ENCODE peak calls at places on chromosomes 5 and 9, in five cellular contexts. One of them, this sample, is unnamed.

GRCh38 chr5:2748841-2749513 is 2.5 kb downstream of the IRX2 start:
- DNase-seq in GM12878: no peak
- DNase-seq in K562: no peak
- DNase-seq in HepG2: no peak
- DNase-seq in H1: no peak
- DNase-seq in this sample: peak; percentile 44

GRCh38 chr9:134304306-134304705 is 21.9 kb upstream of the RXRA start:
- DNase-seq in GM12878: no peak
- DNase-seq in K562: no peak
- DNase-seq in HepG2: no peak
- DNase-seq in H1: no peak
- DNase-seq in this sample: no peak

GRCh38 chr5:12848709-12849108 is 944.5 kb upstream of the CTNND2 start:
- DNase-seq in GM12878: no peak
- DNase-seq in K562: no peak
- DNase-seq in HepG2: no peak
- DNase-seq in H1: no peak
- DNase-seq in this sample: no peak

GRCh38 chr5:138913773-138914172 is 38.6 kb upstream of the LRRTM2 start:
- DNase-seq in GM12878: no peak
- DNase-seq in K562: no peak
- DNase-seq in HepG2: no peak
- DNase-seq in H1: no peak
- DNase-seq in this sample: no peak

GRCh38 chr9:123614503-123615258 is 258.7 kb downstream of the CRB2 start:
- DNase-seq in GM12878: no peak
- DNase-seq in K562: no peak
- DNase-seq in HepG2: no peak
- DNase-seq in H1: peak; percentile 29
- DNase-seq in this sample: no peak

GRCh38 chr9:93674580-93675335 is 98.4 kb downstream of the PHF2 start:
- DNase-seq in GM12878: no peak
- DNase-seq in K562: no peak
- DNase-seq in HepG2: no peak
- DNase-seq in H1: peak; percentile 37
- DNase-seq in this sample: no peak

GRCh38 chr9:69376651-69377050 is 51.6 kb downstream of the ENTREP1 start:
- DNase-seq in GM12878: no peak
- DNase-seq in K562: no peak
- DNase-seq in HepG2: no peak
- DNase-seq in H1: no peak
- DNase-seq in this sample: no peak

GRCh38 chr5:139662617-139663016 is 14.5 kb downstream of the CXXC5 start:
- DNase-seq in GM12878: no peak
- DNase-seq in K562: no peak
- DNase-seq in HepG2: no peak
- DNase-seq in H1: no peak
- DNase-seq in this sample: no peak

GRCh38 chr9:2962471-2963172 is 118.7 kb upstream of the PUM3 start:
- DNase-seq in GM12878: no peak
- DNase-seq in K562: no peak
- DNase-seq in HepG2: no peak
- DNase-seq in H1: no peak
- DNase-seq in this sample: no peak

GRCh38 chr9:35660966-35661413 is 2.9 kb downstream of the CCDC107 start:
- DNase-seq in GM12878: no peak
- DNase-seq in K562: no peak
- DNase-seq in HepG2: peak; percentile 54
- DNase-seq in H1: no peak
- DNase-seq in this sample: peak; percentile 56

GRCh38 chr5:45385321-45386058 is 310.7 kb downstream of the HCN1 start:
- DNase-seq in GM12878: no peak
- DNase-seq in K562: no peak
- DNase-seq in HepG2: no peak
- DNase-seq in H1: no peak
- DNase-seq in this sample: no peak

GRCh38 chr9:108766786-108767185 is 89.0 kb downstream of the ACTL7B start:
- DNase-seq in GM12878: no peak
- DNase-seq in K562: no peak
- DNase-seq in HepG2: no peak
- DNase-seq in H1: no peak
- DNase-seq in this sample: no peak

GRCh38 chr5:52580921-52581320 is 206.8 kb upstream of the ITGA1 start:
- DNase-seq in GM12878: no peak
- DNase-seq in K562: no peak
- DNase-seq in HepG2: no peak
- DNase-seq in H1: no peak
- DNase-seq in this sample: no peak

GRCh38 chr9:81224166-81224858 is 465.0 kb downstream of the TLE1 start:
- DNase-seq in GM12878: no peak
- DNase-seq in K562: no peak
- DNase-seq in HepG2: no peak
- DNase-seq in H1: no peak
- DNase-seq in this sample: no peak

GRCh38 chr5:113508756-113509155 is 4.7 kb upstream of the YTHDC2 start:
- DNase-seq in GM12878: no peak
- DNase-seq in K562: no peak
- DNase-seq in HepG2: no peak
- DNase-seq in H1: no peak
- DNase-seq in this sample: no peak

GRCh38 chr5:140147460-140147859 is 21.7 kb downstream of the IGIP start:
- DNase-seq in GM12878: no peak
- DNase-seq in K562: no peak
- DNase-seq in HepG2: no peak
- DNase-seq in H1: peak; percentile 33
- DNase-seq in this sample: no peak

GRCh38 chr5:115838885-115839518 is 2.4 kb downstream of the ATG12 start:
- DNase-seq in GM12878: no peak
- DNase-seq in K562: peak; percentile 53
- DNase-seq in HepG2: peak; percentile 61
- DNase-seq in H1: no peak
- DNase-seq in this sample: peak; percentile 66

GRCh38 chr9:122442568-122442967 is 35.2 kb downstream of the OR1J1 start:
- DNase-seq in GM12878: no peak
- DNase-seq in K562: no peak
- DNase-seq in HepG2: no peak
- DNase-seq in H1: no peak
- DNase-seq in this sample: no peak

GRCh38 chr9:122445155-122445749 is 32.5 kb downstream of the OR1J1 start:
- DNase-seq in GM12878: no peak
- DNase-seq in K562: no peak
- DNase-seq in HepG2: no peak
- DNase-seq in H1: no peak
- DNase-seq in this sample: no peak

GRCh38 chr9:122446819-122447484 is 30.8 kb downstream of the OR1J1 start:
- DNase-seq in GM12878: no peak
- DNase-seq in K562: peak; percentile 47
- DNase-seq in HepG2: no peak
- DNase-seq in H1: no peak
- DNase-seq in this sample: no peak

DNA sequence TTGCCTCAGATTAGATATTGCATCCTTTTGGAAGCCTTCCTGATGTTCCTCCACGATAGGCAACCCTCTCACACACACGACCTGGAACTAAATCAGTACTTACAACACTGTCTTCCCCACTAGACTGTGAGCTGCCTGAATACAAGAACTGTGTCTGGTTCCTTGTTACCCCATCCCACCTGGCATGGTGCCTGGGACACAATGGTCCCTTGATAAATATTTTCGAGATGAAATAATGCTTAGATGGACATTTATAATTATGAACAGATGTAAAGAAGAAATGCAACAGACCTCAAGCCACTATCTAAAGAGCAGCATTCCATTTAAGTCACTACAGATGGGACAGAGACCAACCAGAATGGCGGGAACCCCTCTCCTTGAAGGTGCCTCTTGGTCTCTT is 33.4 kb downstream of the OR1J1 start:
- DNase-seq in GM12878: no peak
- DNase-seq in K562: no peak
- DNase-seq in HepG2: no peak
- DNase-seq in H1: no peak
- DNase-seq in this sample: no peak
- TF ChIP-seq CREB1 in GM12878: no peak
- TF ChIP-seq CREB1 in K562: no peak
- TF ChIP-seq CREB1 in HepG2: no peak
- TF ChIP-seq CREB1 in H1: no peak
- TF ChIP-seq CREB1 in this sample: no peak

GRCh38 chr5:178859625-178860521 is at the start of gene ZNF354B:
- DNase-seq in GM12878: peak; percentile 76
- DNase-seq in K562: peak; percentile 88
- DNase-seq in HepG2: peak; percentile 90
- DNase-seq in H1: peak; percentile 85
- DNase-seq in this sample: peak; percentile 98
- H2AFZ ChIP-seq in GM12878: peak within 1 kb of the TSS; percentile 35
- H2AFZ ChIP-seq in K562: peak within 1 kb of the TSS; percentile 80
- H2AFZ ChIP-seq in HepG2: peak within 1 kb of the TSS; percentile 79
- H2AFZ ChIP-seq in H1: peak within 1 kb of the TSS; percentile 60
- H2AFZ ChIP-seq in this sample: peak within 1 kb of the TSS; percentile 28

GRCh38 chr5:66810151-66810550 is 214.0 kb downstream of the MAST4 start:
- DNase-seq in GM12878: no peak
- DNase-seq in K562: no peak
- DNase-seq in HepG2: no peak
- DNase-seq in H1: no peak
- DNase-seq in this sample: no peak

GRCh38 chr5:66818304-66818934 is 222.2 kb downstream of the MAST4 start:
- DNase-seq in GM12878: no peak
- DNase-seq in K562: no peak
- DNase-seq in HepG2: no peak
- DNase-seq in H1: no peak
- DNase-seq in this sample: no peak

GRCh38 chr5:66810747-66811355 is 214.7 kb downstream of the MAST4 start:
- DNase-seq in GM12878: no peak
- DNase-seq in K562: no peak
- DNase-seq in HepG2: no peak
- DNase-seq in H1: no peak
- DNase-seq in this sample: no peak

GRCh38 chr5:66818935-66819328 is 222.7 kb downstream of the MAST4 start:
- DNase-seq in GM12878: no peak
- DNase-seq in K562: no peak
- DNase-seq in HepG2: no peak
- DNase-seq in H1: no peak
- DNase-seq in this sample: no peak

DNA sequence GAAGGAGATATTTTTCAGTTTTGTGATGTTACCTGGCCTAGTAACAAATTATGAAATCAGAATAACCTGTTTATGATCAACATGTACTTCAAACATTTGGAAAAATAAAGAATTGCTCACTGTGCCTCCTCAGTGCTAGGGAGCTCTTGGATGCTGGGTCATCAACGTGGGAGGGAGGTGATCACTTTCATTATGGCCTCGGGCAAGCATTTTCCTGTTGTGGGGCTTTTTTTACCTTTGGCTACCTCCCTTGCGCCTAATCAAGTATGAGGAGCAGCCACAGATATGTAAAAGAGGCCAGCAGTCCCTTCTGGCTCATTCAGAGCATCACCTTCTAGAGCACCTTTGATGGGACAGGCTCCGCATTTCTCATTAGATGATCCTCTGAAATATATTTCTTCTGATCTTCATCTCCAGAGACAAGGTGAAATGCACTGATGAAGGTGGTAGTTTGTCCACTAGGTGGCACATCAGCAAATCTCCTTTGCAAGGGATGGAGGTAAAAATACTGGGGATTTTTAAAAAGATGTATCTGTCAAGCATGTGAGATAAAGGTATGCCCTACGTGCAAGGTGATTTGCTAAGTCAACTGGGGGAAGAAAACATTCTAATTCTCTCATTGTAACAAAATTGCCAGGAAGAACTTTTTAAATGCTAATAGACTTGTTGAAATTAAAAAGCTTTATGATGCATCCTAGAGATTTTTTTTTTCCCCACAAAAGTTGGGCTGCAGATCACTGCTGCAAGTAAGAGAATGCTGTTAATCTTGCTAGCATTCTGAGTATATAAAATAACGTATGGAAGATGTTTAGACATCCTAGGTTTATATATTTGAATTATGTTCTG is 218.2 kb downstream of the MAST4 start:
- DNase-seq in GM12878: peak; percentile 5
- DNase-seq in K562: peak; percentile 52
- DNase-seq in HepG2: peak; percentile 32
- DNase-seq in H1: no peak
- DNase-seq in this sample: peak; percentile 77
- TF ChIP-seq CREB1 in GM12878: no peak
- TF ChIP-seq CREB1 in K562: no peak
- TF ChIP-seq CREB1 in HepG2: no peak
- TF ChIP-seq CREB1 in H1: no peak
- TF ChIP-seq CREB1 in this sample: no peak

GRCh38 chr5:86403190-86403589 is 214.6 kb upstream of the COX7C start:
- DNase-seq in GM12878: no peak
- DNase-seq in K562: no peak
- DNase-seq in HepG2: no peak
- DNase-seq in H1: no peak
- DNase-seq in this sample: peak; percentile 9

GRCh38 chr5:86411596-86411995 is 206.1 kb upstream of the COX7C start:
- DNase-seq in GM12878: no peak
- DNase-seq in K562: no peak
- DNase-seq in HepG2: no peak
- DNase-seq in H1: no peak
- DNase-seq in this sample: no peak

DNA sequence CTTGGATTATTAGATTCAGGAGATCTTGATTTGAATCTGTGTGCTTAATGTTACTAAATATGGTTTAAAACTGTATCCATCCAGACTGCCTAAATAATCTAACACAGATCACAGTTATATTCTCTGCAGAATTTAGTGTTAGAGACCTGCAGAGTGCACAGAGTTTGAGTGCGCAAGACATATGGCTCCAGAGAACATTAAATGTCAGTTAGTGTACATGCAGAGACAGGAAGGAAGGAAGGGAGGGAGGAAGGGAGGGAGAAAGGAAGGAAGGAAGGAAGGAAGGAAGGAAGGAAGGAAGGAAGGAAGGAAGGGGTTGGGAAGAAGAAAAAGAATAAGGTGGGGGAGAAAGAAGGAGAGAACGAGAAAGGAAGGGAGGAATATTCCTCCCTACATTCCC is 210.0 kb upstream of the COX7C start:
- DNase-seq in GM12878: no peak
- DNase-seq in K562: no peak
- DNase-seq in HepG2: no peak
- DNase-seq in H1: no peak
- DNase-seq in this sample: no peak
- H2AFZ ChIP-seq in GM12878: no peak overlapping the region
- H2AFZ ChIP-seq in K562: no peak overlapping the region
- H2AFZ ChIP-seq in HepG2: no peak overlapping the region
- H2AFZ ChIP-seq in H1: no peak overlapping the region
- H2AFZ ChIP-seq in this sample: no peak overlapping the region

GRCh38 chr5:57724836-57725235 is 242.2 kb upstream of the ACTBL2 start:
- DNase-seq in GM12878: no peak
- DNase-seq in K562: no peak
- DNase-seq in HepG2: no peak
- DNase-seq in H1: no peak
- DNase-seq in this sample: no peak
- TF ChIP-seq CREB1 in GM12878: no peak
- TF ChIP-seq CREB1 in K562: no peak
- TF ChIP-seq CREB1 in HepG2: no peak
- TF ChIP-seq CREB1 in H1: no peak
- TF ChIP-seq CREB1 in this sample: no peak

This sample was measured in GM23338.